ENCODE peak calls at places on chromosomes 5 and 9, in nine cellular contexts. D is breast epithelium, K is adrenal gland, Z is Peyer's patch, I is prostate gland, L is lower leg skin, N is right lobe of liver, E is IMR-90, P is spleen. H is an unnamed sample.

GRCh38 chr5:54975701-54976100 is 9.7 kb downstream of the ESM1 start:
- DNase-seq in D (no peak), K (no peak), Z (no peak), I (no peak), L (no peak), N (no peak), E (no peak), P (no peak), H (no peak)

GRCh38 chr9:12988259-12988658 is 213.4 kb downstream of the LURAP1L start:
- DNase-seq in D (no peak), K (no peak), Z (no peak), I (no peak), L (no peak), N (no peak), E (no peak), P (no peak), H (no peak)

GRCh38 chr9:34556231-34556525 is 33.3 kb downstream of the CNTFR start:
- DNase-seq in D (no peak), K (no peak), Z (no peak), I (no peak), L (no peak), N (peak; percentile 29), E (no peak), P (peak; percentile 61), H (no peak)

GRCh38 chr5:83654427-83654994 is 66.1 kb downstream of the HAPLN1 start:
- DNase-seq in D (no peak), K (no peak), Z (no peak), I (no peak), L (no peak), N (no peak), E (no peak), P (no peak), H (no peak)

GRCh38 chr5:168269950-168270349 is 21.5 kb upstream of the WWC1 start:
- DNase-seq in D (no peak), K (no peak), Z (no peak), I (no peak), L (no peak), N (no peak), E (peak; percentile 13), P (no peak), H (no peak)

GRCh38 chr5:175718401-175719108 is 60.7 kb downstream of the HRH2 start:
- DNase-seq in D (peak; percentile 56), K (peak; percentile 71), Z (peak; percentile 22), I (peak; percentile 27), L (peak; percentile 84), N (no peak), E (no peak), P (no peak), H (peak; percentile 69)

GRCh38 chr5:14305045-14305444 is 161.9 kb downstream of the TRIO start:
- DNase-seq in D (no peak), K (peak; percentile 71), Z (no peak), I (no peak), L (peak; percentile 82), N (no peak), E (peak; percentile 94), P (no peak), H (peak; percentile 18)

GRCh38 chr5:19615661-19616060 is 372.3 kb downstream of the CDH18 start:
- DNase-seq in D (no peak), K (no peak), Z (no peak), I (no peak), L (no peak), N (no peak), E (no peak), P (no peak), H (no peak)

GRCh38 chr9:35615981-35616680 is 2.1 kb downstream of the CD72 start:
- DNase-seq in D (no peak), K (no peak), Z (no peak), I (no peak), L (peak; percentile 78), N (no peak), E (no peak), P (no peak), H (no peak)

GRCh38 chr9:35618854-35619799 is 914 bp upstream of the CD72 start:
- DNase-seq in D (no peak), K (peak; percentile 46), Z (peak; percentile 93), I (no peak), L (peak; percentile 87), N (no peak), E (peak; percentile 21), P (peak; percentile 93), H (peak; percentile 96)

GRCh38 chr9:35618325-35618727 is at the start of gene CD72:
- DNase-seq in D (no peak), K (peak; percentile 23), Z (peak; percentile 66), I (no peak), L (peak; percentile 80), N (no peak), E (no peak), P (peak; percentile 83), H (peak; percentile 51)

GRCh38 chr9:35617548-35617947 is 665 bp downstream of the CD72 start:
- DNase-seq in D (no peak), K (no peak), Z (peak; percentile 16), I (no peak), L (peak; percentile 71), N (no peak), E (no peak), P (no peak), H (no peak)

DNA sequence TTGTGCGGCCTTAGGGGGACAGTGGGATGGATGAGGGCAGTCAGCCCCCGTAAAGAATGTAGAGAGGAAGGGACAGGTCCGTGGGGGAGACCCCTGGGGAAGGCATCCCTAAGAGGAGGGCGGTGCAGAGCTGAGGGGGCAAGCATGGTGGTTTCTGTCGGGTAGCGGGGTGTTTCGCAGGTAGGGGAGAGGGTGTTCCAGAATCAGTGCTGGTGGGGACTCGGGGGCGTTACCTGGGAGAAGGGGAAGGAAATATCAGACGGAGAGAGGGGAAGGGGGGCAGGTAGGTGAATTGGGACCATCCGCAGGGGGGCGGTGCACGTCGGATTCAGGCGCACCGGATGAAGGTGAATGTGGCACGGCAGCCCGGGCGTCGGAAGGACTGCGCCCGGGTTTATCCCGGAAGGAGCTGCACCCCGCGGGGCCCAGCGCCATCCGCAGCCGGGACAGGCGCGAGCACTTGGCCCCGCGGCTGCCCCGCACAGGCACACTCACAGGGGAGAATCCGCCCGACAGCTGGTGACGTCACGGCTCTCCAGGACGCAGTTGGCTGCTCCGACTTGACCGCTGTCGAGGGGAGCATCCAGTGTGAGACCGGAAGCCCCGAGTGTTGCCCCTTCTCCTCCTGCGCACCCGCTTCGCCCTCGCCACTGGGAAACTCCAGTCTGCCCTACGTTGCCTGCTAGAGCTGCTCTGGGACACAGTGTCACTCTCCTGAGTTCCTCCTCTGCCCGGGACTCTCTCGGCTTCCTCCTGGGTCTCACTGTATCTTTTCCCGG is 1.3 kb downstream of the CD72 start:
- DNase-seq in D (no peak), K (peak; percentile 83), Z (peak; percentile 85), I (peak; percentile 32), L (peak; percentile 92), N (peak; percentile 73), E (peak; percentile 69), P (peak; percentile 94), H (no peak)
- H3K4me3 ChIP-seq in D (peak overlapping the region; percentile 74), K (peak overlapping the region; percentile 7), Z (peak overlapping the region; percentile 38), I (peak overlapping the region; percentile 28), L (no peak overlapping the region), N (no peak overlapping the region), E (peak overlapping the region; percentile 43), P (peak overlapping the region; percentile 82), H (no peak overlapping the region)

GRCh38 chr5:155883966-155884555 is 442.9 kb upstream of the SGCD start:
- DNase-seq in D (no peak), K (no peak), Z (no peak), I (peak; percentile 10), L (no peak), N (no peak), E (peak; percentile 1), P (no peak), H (no peak)

DNA sequence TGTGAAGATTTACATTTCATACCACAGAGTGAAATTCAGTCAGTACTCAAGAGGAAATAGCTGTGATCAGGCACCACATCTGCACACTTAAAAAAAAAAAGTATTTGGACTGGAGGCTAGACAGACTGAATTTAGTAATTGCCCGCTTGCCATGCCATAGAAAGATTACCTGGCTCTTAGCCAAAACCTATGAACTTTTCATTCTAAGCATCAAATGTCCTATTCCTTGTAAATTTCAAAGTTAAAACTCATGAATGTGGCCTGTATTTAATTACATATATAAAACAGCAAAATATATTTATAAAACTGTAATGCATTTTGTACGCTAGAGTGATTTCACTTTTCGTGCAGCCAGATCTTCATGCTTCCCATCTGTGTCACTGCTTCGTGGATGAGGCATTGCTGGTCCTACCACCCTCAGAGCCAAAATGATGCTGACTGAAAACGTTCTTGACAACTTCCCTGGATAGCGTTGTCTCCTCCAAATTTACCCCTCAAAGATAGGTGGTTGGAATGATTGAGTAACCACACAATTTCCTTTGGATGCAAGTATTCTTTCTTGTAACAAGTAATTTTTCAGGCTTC is 447.9 kb upstream of the SGCD start:
- DNase-seq in D (no peak), K (no peak), Z (no peak), I (no peak), L (no peak), N (no peak), E (no peak), P (no peak), H (no peak)
- TF ChIP-seq CTCF in D (no peak), K (no peak), Z (no peak), I (no peak), L (no peak), N (no peak), E (no peak), P (no peak), H (no peak)

DNA sequence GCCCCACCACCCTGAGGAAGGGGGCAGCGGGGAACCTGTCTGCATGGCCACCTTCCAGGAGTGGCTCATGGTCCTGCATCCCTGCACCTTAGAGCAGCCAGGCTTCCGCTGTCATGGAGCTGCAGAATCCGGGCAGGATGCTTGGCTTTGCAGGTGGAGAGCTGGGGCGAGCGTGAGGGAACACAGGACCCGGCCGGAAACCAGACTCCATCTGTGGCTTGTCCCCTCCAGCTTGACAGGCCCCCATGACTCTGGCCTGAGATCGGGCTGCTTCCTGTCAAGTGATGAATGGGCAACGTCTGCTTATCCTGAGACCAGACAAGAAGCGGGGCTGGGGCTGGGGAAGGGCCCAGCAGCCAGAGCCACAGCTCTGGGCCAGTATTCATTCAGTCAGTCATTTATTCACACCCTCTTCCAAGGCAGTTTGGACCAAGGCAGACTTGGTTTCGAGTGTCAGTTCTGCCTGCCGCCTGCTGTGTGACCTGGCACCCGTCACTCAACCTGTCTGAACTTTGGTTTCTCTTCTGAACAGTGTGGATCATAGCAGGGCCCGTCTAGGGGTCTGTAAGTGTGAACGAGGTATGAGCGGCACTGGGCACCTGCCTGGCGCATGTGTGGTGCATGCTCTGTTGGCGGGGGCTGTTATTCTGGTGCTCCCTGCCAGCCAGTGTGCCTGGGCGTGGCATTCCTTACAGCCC is 37.5 kb downstream of the NEK6 start:
- DNase-seq in D (no peak), K (peak; percentile 32), Z (no peak), I (no peak), L (no peak), N (no peak), E (no peak), P (no peak), H (no peak)
- TF ChIP-seq POLR2A in D (no peak), K (no peak), Z (no peak), I (no peak), L (no peak), N (no peak), E (no peak), P (no peak), H (no peak)

GRCh38 chr9:127855522-127855921 is 1.1 kb upstream of the ENG start:
- DNase-seq in D (no peak), K (no peak), Z (no peak), I (no peak), L (no peak), N (no peak), E (no peak), P (no peak), H (no peak)

GRCh38 chr9:127856094-127856740 is 1.8 kb upstream of the ENG start:
- DNase-seq in D (no peak), K (no peak), Z (no peak), I (no peak), L (no peak), N (no peak), E (no peak), P (no peak), H (no peak)

GRCh38 chr9:127854169-127854833 is at the start of gene ENG:
- DNase-seq in D (peak; percentile 65), K (peak; percentile 67), Z (peak; percentile 51), I (peak; percentile 31), L (peak; percentile 95), N (peak; percentile 80), E (peak; percentile 59), P (peak; percentile 89), H (no peak)

GRCh38 chr9:127852829-127853228 is 1.6 kb downstream of the ENG start:
- DNase-seq in D (no peak), K (no peak), Z (no peak), I (no peak), L (no peak), N (no peak), E (no peak), P (no peak), H (no peak)

DNA sequence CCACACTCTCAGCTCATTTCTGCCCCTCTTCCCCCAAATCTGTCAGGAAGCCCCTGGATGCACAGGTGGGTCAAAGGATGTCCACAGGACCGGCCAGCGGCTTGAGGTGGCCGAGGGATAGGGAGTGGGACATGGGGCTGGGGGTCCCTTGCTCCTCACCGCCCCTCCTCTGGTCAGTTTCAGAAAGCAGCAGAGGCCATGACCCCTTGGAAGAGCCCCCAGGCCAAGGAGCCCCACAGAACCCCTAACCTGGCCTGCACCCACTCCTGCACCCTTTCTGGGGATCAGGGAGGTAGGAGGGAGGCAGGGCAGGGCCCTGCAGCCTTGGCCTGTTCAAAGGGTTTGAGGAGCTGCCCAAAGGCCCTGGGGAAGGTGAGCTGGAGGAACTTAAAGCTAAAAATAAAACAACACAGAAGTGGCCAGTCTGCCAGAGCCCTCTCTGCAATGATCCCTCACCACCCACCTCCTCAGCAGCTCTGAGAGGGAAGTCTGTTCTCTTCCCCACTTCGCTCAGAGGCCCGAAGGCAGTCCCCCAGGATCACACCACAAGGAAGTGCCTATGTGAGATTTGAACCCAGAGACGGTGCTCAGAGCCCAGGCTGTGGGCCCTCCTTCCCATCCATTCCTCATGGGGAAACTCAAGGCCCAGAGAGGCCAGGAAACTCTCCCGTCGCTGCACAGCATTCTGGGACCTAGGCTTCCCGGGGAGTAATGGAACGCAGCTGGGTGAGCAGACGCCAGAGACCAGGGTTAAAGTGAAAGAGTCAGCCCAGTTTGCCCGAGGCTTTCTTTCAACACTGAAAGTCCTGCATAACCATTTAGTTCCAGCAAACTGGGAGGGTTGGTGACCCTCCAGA is 918 bp downstream of the ENG start:
- DNase-seq in D (no peak), K (no peak), Z (no peak), I (no peak), L (no peak), N (no peak), E (no peak), P (no peak), H (no peak)
- H3K4me3 ChIP-seq in D (peak overlapping the region; percentile 94), K (peak overlapping the region; percentile 68), Z (peak overlapping the region; percentile 38), I (peak overlapping the region; percentile 40), L (peak overlapping the region; percentile 42), N (peak overlapping the region; percentile 52), E (peak overlapping the region; percentile 56), P (peak overlapping the region; percentile 88), H (no peak overlapping the region)